ENCODE peak calls at places on chromosomes 13 and 19, in ten cellular contexts. P is psoas muscle, V is Caco-2, R is right lobe of liver, I is stomach, H is spleen, C is osteoblast, W is right atrium auricular region, D is IMR-90, K is cardiac muscle cell. T is an unnamed sample. For H3K4me1, the result is how much of the 10 kb centered on the place peaks cover.

GRCh38 chr19:23822735-23823134 is 64.0 kb upstream of the ZNF681 start:
- DNase-seq in D (no peak), R (no peak), P (no peak), V (peak), I (peak), H (no peak), K (no peak), C (no peak), W (no peak), T (no peak)

GRCh38 chr19:3006075-3006767 is 22.9 kb downstream of the TLE2 start:
- DNase-seq in R (no peak), K (no peak), D (no peak), V (peak), W (no peak), P (no peak), C (peak), H (no peak), I (no peak), T (peak)

GRCh38 chr13:77196052-77196618 is 130.8 kb downstream of the MYCBP2 start:
- DNase-seq in D (no peak), P (no peak), H (no peak), C (no peak), K (peak), I (no peak), W (no peak), R (no peak), V (no peak), T (no peak)

GRCh38 chr13:46489586-46490023 is 63.4 kb upstream of the LRCH1 start:
- DNase-seq in K (no peak), H (no peak), R (no peak), V (no peak), P (peak), I (no peak), W (peak), D (peak), C (peak), T (no peak)

GRCh38 chr13:94305463-94305862 is 174.0 kb downstream of the DCT start:
- DNase-seq in I (no peak), W (no peak), H (no peak), P (no peak), D (peak), V (no peak), C (no peak), R (no peak), K (no peak), T (no peak)

GRCh38 chr19:1169921-1170885 is 3.9 kb downstream of the SBNO2 start:
- DNase-seq in I (peak), H (peak), V (no peak), W (no peak), P (peak), D (peak), K (no peak), C (peak), R (peak), T (no peak)

GRCh38 chr13:21014666-21015170 is 46.7 kb downstream of the LATS2 start:
- DNase-seq in W (no peak), R (peak), K (no peak), H (no peak), D (peak), P (peak), I (no peak), C (peak), V (no peak), T (no peak)

GRCh38 chr13:29830000-29830399 is 20.4 kb downstream of the UBL3 start:
- DNase-seq in C (peak), R (no peak), V (no peak), D (no peak), H (no peak), W (no peak), I (no peak), K (no peak), P (no peak), T (no peak)

GRCh38 chr13:106998664-106999063 is 430.7 kb upstream of the ARGLU1 start:
- DNase-seq in W (no peak), H (no peak), I (no peak), C (no peak), D (no peak), P (no peak), R (no peak), V (no peak), K (no peak), T (no peak)

GRCh38 chr19:17215125-17215971 is at the start of gene USE1:
- DNase-seq in C (peak), R (peak), W (peak), I (peak), H (peak), V (peak), K (peak), P (peak), D (peak), T (peak)

GRCh38 chr19:35206379-35206778 is 22.2 kb downstream of the FAM187B start:
- DNase-seq in H (no peak), I (no peak), D (no peak), P (no peak), C (peak), K (no peak), R (no peak), W (no peak), V (no peak), T (no peak)

GRCh38 chr13:101755228-101755887 is 302.9 kb downstream of the ITGBL1 start:
- DNase-seq in I (no peak), D (no peak), W (no peak), V (no peak), P (no peak), H (no peak), K (no peak), C (no peak), R (no peak), T (no peak)

GRCh38 chr19:20926796-20927195 is 3.7 kb downstream of the ZNF85 start:
- DNase-seq in R (no peak), I (no peak), V (no peak), C (no peak), P (no peak), H (no peak), D (no peak), W (no peak), K (no peak), T (no peak)

GRCh38 chr19:38869160-38869835 is 8.8 kb downstream of the RINL start:
- DNase-seq in R (peak), V (no peak), I (no peak), D (no peak), H (peak), K (no peak), P (no peak), W (no peak), C (peak), T (peak)

GRCh38 chr13:76425930-76426329 is 460.3 kb downstream of the KCTD12 start:
- DNase-seq in K (no peak), I (no peak), V (no peak), R (no peak), H (no peak), D (peak), P (no peak), W (no peak), C (peak), T (no peak)

GRCh38 chr13:99353836-99354235 is 46.6 kb upstream of the GPR183 start:
- DNase-seq in I (no peak), V (no peak), K (no peak), R (no peak), C (no peak), H (no peak), W (no peak), P (no peak), D (peak), T (no peak)

GRCh38 chr13:99352351-99353271 is 45.4 kb upstream of the GPR183 start:
- DNase-seq in H (no peak), C (no peak), I (no peak), D (no peak), P (no peak), K (no peak), V (no peak), W (no peak), R (no peak), T (no peak)

GRCh38 chr13:99350191-99350590 is 43.0 kb upstream of the GPR183 start:
- DNase-seq in C (no peak), V (no peak), P (no peak), D (no peak), W (no peak), I (no peak), R (no peak), H (no peak), K (no peak), T (no peak)

GRCh38 chr13:99354371-99354951 is 47.3 kb upstream of the GPR183 start:
- DNase-seq in H (no peak), K (no peak), V (no peak), C (no peak), R (no peak), W (no peak), D (no peak), I (no peak), P (no peak), T (no peak)

GRCh38 chr13:99351772-99352171 is 44.6 kb upstream of the GPR183 start:
- DNase-seq in H (no peak), P (no peak), C (no peak), V (no peak), K (no peak), R (no peak), W (no peak), I (no peak), D (no peak), T (no peak)
- H3K4me1 ChIP-seq in H (under half), P (under half), C (under half), V (under half), K (under half), R (under half), W (under half), I (under half), D (under half), T (under half)

GRCh38 chr13:38417727-38418126 is 68.1 kb downstream of the UFM1 start:
- DNase-seq in W (no peak), C (no peak), I (no peak), R (no peak), V (peak), H (no peak), K (no peak), P (no peak), D (peak), T (no peak)
- TF ChIP-seq CTCF in W (no peak), C (peak), I (no peak), R (no peak), V (peak), H (no peak), K (peak), P (peak), D (no peak), T (no peak)

DNA sequence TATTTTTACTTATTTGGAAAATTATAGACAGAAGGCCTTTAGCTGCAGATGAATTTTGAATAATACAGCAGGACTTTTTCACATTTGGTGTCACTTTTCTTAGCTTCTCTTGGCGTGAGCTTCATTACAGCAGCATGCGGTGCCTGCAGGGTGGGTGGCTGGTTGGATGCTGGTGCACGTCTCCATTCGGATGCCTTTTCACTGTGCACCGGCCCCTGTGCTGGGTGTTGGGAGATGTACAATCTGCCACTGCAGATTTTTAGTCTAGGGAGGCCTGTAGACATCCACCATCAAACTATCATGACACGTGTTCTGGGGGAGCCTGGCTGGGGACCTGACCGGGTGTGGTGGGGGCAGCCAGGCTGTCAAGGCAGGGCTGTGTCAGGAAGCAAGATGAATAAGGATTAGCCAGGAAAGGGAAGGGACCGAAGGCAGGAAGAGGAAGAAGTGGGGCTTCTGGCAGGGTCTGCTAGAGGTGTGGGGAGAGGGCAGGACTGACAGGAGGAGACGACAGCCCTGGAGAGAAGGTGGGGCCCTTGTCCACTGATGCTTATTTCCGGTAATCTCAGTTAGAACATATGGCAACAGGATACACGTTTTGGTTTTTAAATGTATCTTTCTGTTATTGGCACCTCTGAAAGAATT is 88.8 kb downstream of the ARHGEF7 start:
- DNase-seq in C (no peak), V (no peak), I (no peak), R (no peak), K (no peak), H (no peak), P (no peak), D (no peak), W (no peak), T (no peak)
- H3K4me3 ChIP-seq in C (peak), V (no peak), I (no peak), R (peak), K (no peak), H (peak), P (peak), D (no peak), W (peak), T (no peak)

GRCh38 chr13:45472171-45472705 is 7.5 kb downstream of the COG3 start:
- DNase-seq in P (no peak), K (no peak), V (no peak), C (no peak), D (peak), R (no peak), H (no peak), W (no peak), I (no peak), T (no peak)

GRCh38 chr13:45466359-45466758 is 1.6 kb downstream of the COG3 start:
- DNase-seq in C (no peak), V (no peak), R (no peak), K (no peak), P (no peak), I (no peak), W (no peak), H (no peak), D (no peak), T (no peak)

GRCh38 chr13:45464141-45464686 is 525 bp upstream of the COG3 start:
- DNase-seq in K (no peak), P (no peak), I (no peak), W (no peak), H (peak), R (no peak), V (no peak), D (no peak), C (no peak), T (peak)

GRCh38 chr13:45464687-45465453 is at the start of gene COG3:
- DNase-seq in V (peak), C (peak), K (peak), R (peak), P (peak), H (peak), I (peak), D (peak), W (peak), T (peak)

DNA sequence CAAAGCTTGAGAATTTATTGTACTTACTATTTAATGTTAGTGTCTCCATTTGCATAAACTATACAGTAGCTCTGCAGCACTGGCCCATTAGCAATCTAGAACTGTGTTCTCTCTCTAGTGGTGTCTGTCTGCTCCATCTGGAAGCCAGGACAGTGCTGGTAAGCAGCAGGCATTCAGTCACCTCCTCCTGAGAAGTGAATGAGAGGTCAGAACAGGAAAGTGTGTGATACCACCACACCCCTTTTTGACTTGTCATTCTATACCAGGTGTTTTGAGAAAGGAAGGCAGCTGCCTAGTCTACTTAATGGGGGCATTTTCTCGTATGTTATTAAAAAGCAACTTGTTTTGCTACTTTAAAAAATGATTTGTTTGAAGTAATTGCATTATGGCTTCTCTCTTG is 3.9 kb downstream of the COG3 start:
- DNase-seq in V (no peak), P (no peak), D (no peak), H (no peak), I (no peak), R (no peak), W (no peak), K (no peak), C (no peak), T (peak)
- H3K4me1 ChIP-seq in V (under half), P (half or more), D (under half), H (under half), I (under half), R (under half), W (under half), K (under half), C (under half), T (under half)

GRCh38 chr13:105207586-105208293 is 1327.7 kb downstream of the EFNB2 start:
- DNase-seq in D (peak), K (no peak), C (no peak), I (no peak), V (no peak), H (no peak), P (no peak), R (no peak), W (no peak), T (no peak)

GRCh38 chr13:105202384-105202783 is 1333.1 kb downstream of the EFNB2 start:
- DNase-seq in V (peak), I (no peak), H (no peak), K (peak), D (peak), R (no peak), W (no peak), C (no peak), P (no peak), T (peak)
- TF ChIP-seq CTCF in V (peak), I (peak), H (no peak), K (peak), D (peak), R (peak), W (no peak), C (peak), P (peak), T (no peak)

GRCh38 chr19:45607071-45608029 is 5.3 kb upstream of the GPR4 start:
- DNase-seq in R (peak), P (peak), H (peak), V (peak), D (peak), K (peak), W (peak), C (peak), I (peak), T (peak)
- H3K4me3 ChIP-seq in R (no peak), P (peak), H (no peak), V (peak), D (no peak), K (no peak), W (peak), C (peak), I (peak), T (no peak)

DNA sequence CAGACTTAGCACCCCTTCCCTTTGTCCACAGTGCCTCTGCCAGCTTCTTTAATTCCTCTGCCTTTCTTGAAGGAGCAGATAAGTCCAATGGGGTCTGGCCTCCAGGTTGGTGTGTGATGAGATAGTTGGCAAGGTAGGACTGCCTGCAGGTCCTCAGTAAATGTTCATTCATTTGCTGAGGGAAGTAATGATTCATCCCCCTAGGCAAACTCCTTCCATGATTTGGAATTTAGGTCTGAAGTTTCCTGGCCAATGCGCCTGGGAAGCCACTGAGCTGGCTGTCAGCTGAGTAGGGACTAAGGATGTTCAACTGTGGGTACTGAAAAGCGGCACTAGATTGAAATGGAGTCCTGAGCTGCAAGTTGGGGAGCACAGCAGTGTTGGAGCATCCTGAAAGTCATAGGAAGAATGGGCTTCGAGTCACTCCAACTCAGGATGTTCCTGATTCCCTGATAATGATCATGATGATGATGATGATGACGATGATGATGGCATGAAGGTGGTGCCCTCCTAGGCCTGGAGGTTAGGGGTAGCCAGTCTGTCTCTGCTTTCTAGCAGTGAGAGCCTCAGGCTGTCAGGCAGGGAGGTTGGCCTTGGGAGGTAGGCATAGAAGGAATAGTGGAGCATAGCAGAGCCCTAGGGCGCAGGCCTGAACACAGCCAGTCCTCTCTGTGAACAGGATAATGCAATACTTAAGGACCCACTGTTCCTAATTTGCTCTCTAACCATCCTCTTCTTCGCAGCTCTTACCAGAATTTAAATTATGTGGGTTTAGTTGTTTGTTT is 44.7 kb downstream of the COL4A2 start:
- DNase-seq in P (no peak), W (no peak), D (no peak), R (no peak), I (no peak), C (no peak), H (no peak), V (no peak), K (no peak), T (no peak)
- H3K4me1 ChIP-seq in P (under half), W (half or more), D (under half), R (under half), I (under half), C (under half), H (under half), V (under half), K (under half), T (under half)

DNA sequence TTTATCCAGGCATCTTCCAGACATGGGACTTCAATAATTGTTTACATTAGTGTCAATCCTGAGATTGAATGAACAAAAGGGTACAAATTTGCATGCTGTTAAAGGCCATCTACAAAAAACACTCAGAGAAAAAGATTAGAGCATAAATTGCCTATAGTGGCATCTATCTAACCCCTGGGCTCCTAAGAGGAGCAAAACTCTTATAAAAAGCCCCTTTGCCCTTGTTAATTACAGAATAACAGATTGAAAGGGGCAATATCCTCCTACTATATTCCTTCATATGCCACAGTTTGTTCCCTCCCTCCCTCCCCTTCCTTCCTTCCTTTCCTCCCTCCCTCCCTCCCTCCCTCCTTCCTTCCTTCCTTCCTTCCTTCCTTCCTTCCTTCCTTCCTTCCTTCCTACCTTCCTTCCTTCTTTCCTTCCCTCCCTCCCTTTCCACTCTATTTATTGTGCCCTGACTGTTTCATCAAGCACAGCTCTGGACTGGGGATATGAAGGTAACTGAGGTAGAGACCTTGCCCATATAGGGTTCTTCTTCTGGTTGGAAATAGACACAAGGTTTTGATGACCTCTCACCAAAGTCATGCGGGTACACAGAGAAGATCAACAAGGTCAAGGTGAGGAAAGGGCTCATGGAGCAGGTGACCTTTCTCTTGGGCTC is 49.5 kb downstream of the PCDH8 start:
- DNase-seq in H (no peak), C (no peak), R (no peak), P (no peak), I (no peak), W (no peak), V (no peak), K (no peak), D (no peak), T (no peak)
- TF ChIP-seq CTCF in H (no peak), C (no peak), R (no peak), P (no peak), I (no peak), W (no peak), V (no peak), K (no peak), D (no peak), T (no peak)

DNA sequence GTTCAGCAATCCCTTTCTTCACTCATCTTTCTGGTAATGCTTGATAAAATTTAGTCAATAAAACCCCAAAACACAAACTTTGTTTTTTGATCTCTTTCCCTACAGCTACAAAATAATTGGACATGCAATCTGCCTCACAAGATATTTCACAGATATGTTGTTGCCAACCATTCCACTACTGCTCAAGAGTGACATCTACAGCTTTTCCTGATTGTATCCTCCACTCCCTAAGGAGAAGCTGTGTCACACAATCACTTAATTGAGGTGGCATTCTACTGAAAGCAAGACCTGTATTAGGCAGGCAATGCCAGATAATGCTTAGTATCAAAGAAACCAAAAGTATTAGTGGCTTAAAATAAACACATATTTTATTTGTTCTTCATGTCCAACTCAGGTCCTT is 1646.2 kb upstream of the SPRY2 start:
- DNase-seq in H (no peak), P (no peak), D (no peak), K (no peak), W (no peak), C (no peak), R (no peak), V (peak), I (no peak), T (no peak)
- H3K4me3 ChIP-seq in H (no peak), P (no peak), D (no peak), K (no peak), W (no peak), C (no peak), R (no peak), V (no peak), I (no peak), T (no peak)

T was measured in mucosa of descending colon.